ENCODE peak calls at places on chromosomes 11 and 22, in nine cellular contexts. E, G, T, P, J, R, Y, L and B are unnamed samples. For H3K4me1, the result is how much of the 10 kb centered on the place peaks cover.

GRCh38 chr22:49156662-49157285 is 670.9 kb downstream of the BRD1 start:
- DNase-seq in E (no peak), G (peak), T (peak), P (no peak), J (no peak), R (no peak), Y (no peak), L (peak), B (no peak)

GRCh38 chr11:132685174-132685611 is 847.1 kb downstream of the OPCML start:
- DNase-seq in E (peak), G (no peak), T (no peak), P (no peak), J (no peak), R (no peak), Y (no peak), L (no peak), B (no peak)

GRCh38 chr22:38448945-38449745 is 5.9 kb downstream of the KCNJ4 start:
- DNase-seq in E (no peak), G (no peak), T (no peak), P (no peak), J (no peak), R (no peak), Y (no peak), L (no peak), B (no peak)

GRCh38 chr11:107259826-107260225 is 197.8 kb downstream of the CWF19L2 start:
- DNase-seq in E (no peak), G (no peak), T (no peak), P (no peak), J (no peak), R (peak), Y (no peak), L (no peak), B (no peak)

GRCh38 chr11:46594383-46594718 is 528 bp upstream of the AMBRA1 start:
- DNase-seq in E (peak), G (no peak), T (no peak), P (no peak), J (no peak), R (no peak), Y (no peak), L (no peak), B (no peak)

GRCh38 chr11:46247664-46248063 is 29.8 kb upstream of the CREB3L1 start:
- DNase-seq in E (peak), G (no peak), T (peak), P (no peak), J (peak), R (peak), Y (no peak), L (peak), B (no peak)

GRCh38 chr11:43738600-43739409 is 58.3 kb downstream of the HSD17B12 start:
- DNase-seq in E (peak), G (no peak), T (no peak), P (no peak), J (no peak), R (peak), Y (peak), L (peak), B (no peak)

GRCh38 chr22:44828193-44828592 is 75.8 kb downstream of the ARHGAP8 start:
- DNase-seq in E (no peak), G (no peak), T (no peak), P (no peak), J (no peak), R (peak), Y (no peak), L (no peak), B (no peak)

GRCh38 chr11:133778161-133778560 is 67.2 kb downstream of the SPATA19 start:
- DNase-seq in E (no peak), G (no peak), T (no peak), P (no peak), J (no peak), R (no peak), Y (no peak), L (no peak), B (no peak)

GRCh38 chr11:17978553-17979287 is 34.1 kb downstream of the SERGEF start:
- DNase-seq in E (peak), G (no peak), T (peak), P (peak), J (no peak), R (peak), Y (no peak), L (no peak), B (no peak)

GRCh38 chr11:46951864-46952263 is 15.3 kb downstream of the CSTPP1 start:
- DNase-seq in E (no peak), G (no peak), T (no peak), P (no peak), J (no peak), R (no peak), Y (no peak), L (no peak), B (no peak)

GRCh38 chr11:38296211-38296776 is 1698.3 kb upstream of the RAG2 start:
- DNase-seq in E (no peak), G (peak), T (no peak), P (no peak), J (no peak), R (no peak), Y (no peak), L (no peak), B (no peak)

GRCh38 chr22:43126506-43127165 is 16.1 kb downstream of the BIK start:
- DNase-seq in E (peak), G (no peak), T (peak), P (no peak), J (no peak), R (no peak), Y (peak), L (peak), B (no peak)

GRCh38 chr22:43128928-43129424 is 14.2 kb downstream of the MCAT start:
- DNase-seq in E (no peak), G (no peak), T (peak), P (no peak), J (no peak), R (no peak), Y (no peak), L (peak), B (no peak)

GRCh38 chr22:43127166-43127908 is 15.9 kb downstream of the MCAT start:
- DNase-seq in E (peak), G (no peak), T (peak), P (no peak), J (no peak), R (no peak), Y (peak), L (no peak), B (no peak)

GRCh38 chr22:43129426-43130425 is 13.5 kb downstream of the MCAT start:
- DNase-seq in E (no peak), G (no peak), T (no peak), P (no peak), J (no peak), R (no peak), Y (no peak), L (no peak), B (no peak)

GRCh38 chr22:43128116-43128515 is 15.1 kb downstream of the MCAT start:
- DNase-seq in E (no peak), G (no peak), T (no peak), P (no peak), J (no peak), R (no peak), Y (no peak), L (no peak), B (no peak)
- H3K4me1 ChIP-seq in E (under half), G (under half), T (half or more), P (under half), J (under half), R (under half), Y (under half), L (under half), B (under half)

GRCh38 chr11:126192386-126192785 is 19.1 kb downstream of the RPUSD4 start:
- DNase-seq in E (no peak), G (no peak), T (no peak), P (peak), J (no peak), R (no peak), Y (no peak), L (no peak), B (no peak)
- H3K27ac ChIP-seq in E (no peak), G (no peak), T (peak), P (no peak), J (no peak), R (no peak), Y (no peak), L (no peak), B (no peak)

GRCh38 chr11:9678576-9678975 is 14.7 kb downstream of the SWAP70 start:
- DNase-seq in E (no peak), G (no peak), T (no peak), P (no peak), J (no peak), R (no peak), Y (no peak), L (no peak), B (no peak)
- H3K4me1 ChIP-seq in E (under half), G (under half), T (under half), P (under half), J (under half), R (under half), Y (under half), L (under half), B (under half)

GRCh38 chr11:66069715-66070603 is at the start of gene PACS1:
- DNase-seq in E (peak), G (peak), T (peak), P (peak), J (peak), R (peak), Y (no peak), L (peak), B (peak)

GRCh38 chr11:66068923-66069714 is 953 bp upstream of the PACS1 start:
- DNase-seq in E (peak), G (peak), T (peak), P (peak), J (no peak), R (peak), Y (no peak), L (peak), B (peak)

GRCh38 chr11:66066751-66067150 is 3.3 kb upstream of the PACS1 start:
- DNase-seq in E (no peak), G (no peak), T (no peak), P (no peak), J (no peak), R (no peak), Y (no peak), L (no peak), B (no peak)

GRCh38 chr11:66068154-66068821 is 1.8 kb upstream of the PACS1 start:
- DNase-seq in E (peak), G (peak), T (peak), P (peak), J (peak), R (peak), Y (no peak), L (peak), B (peak)

DNA sequence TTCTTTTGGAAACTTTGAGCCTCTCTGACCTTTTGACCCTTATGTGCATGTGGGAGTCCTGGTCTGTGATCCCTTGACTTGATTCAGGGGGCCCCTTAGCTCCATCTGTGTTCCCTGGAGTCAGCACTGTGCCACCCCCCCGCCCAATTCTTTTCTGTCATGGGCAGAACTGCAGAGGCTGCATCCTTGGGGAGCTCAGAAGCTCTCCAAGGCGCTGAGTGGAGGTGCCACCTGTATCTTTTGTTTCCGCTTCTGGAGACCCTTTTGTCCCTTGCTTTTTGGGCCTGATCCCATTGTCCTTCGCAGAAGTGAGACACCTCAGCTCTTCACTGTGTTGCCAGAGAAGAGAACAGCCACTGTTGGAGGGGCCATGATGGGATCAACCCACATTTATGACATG is 2.4 kb upstream of the PACS1 start:
- DNase-seq in E (no peak), G (no peak), T (no peak), P (no peak), J (no peak), R (no peak), Y (no peak), L (no peak), B (no peak)
- H3K27ac ChIP-seq in E (no peak), G (peak), T (peak), P (peak), J (no peak), R (peak), Y (no peak), L (no peak), B (peak)

GRCh38 chr11:5486421-5486820 is 2.1 kb upstream of the OR52D1 start:
- DNase-seq in E (no peak), G (no peak), T (no peak), P (no peak), J (no peak), R (no peak), Y (no peak), L (no peak), B (no peak)

GRCh38 chr11:5486003-5486402 is 2.5 kb upstream of the OR52D1 start:
- DNase-seq in E (no peak), G (no peak), T (no peak), P (no peak), J (no peak), R (no peak), Y (no peak), L (no peak), B (no peak)

GRCh38 chr11:5488385-5488784 is at the start of gene OR52D1:
- DNase-seq in E (no peak), G (no peak), T (no peak), P (no peak), J (no peak), R (no peak), Y (no peak), L (no peak), B (no peak)

GRCh38 chr11:5488798-5489399 is 414 bp downstream of the OR52D1 start:
- DNase-seq in E (no peak), G (no peak), T (no peak), P (no peak), J (no peak), R (no peak), Y (no peak), L (no peak), B (no peak)

GRCh38 chr11:5489571-5490357 is 1.3 kb downstream of the OR52D1 start:
- DNase-seq in E (no peak), G (no peak), T (no peak), P (no peak), J (no peak), R (no peak), Y (no peak), L (no peak), B (no peak)
- H3K4me1 ChIP-seq in E (under half), G (under half), T (under half), P (under half), J (under half), R (under half), Y (under half), L (under half), B (under half)